ENCODE peak calls at places on chromosomes 6 and 20, in four cellular contexts. H is effector memory CD4-positive, alpha-beta T cell; N is lung; U is neural progenitor cell. Q is an unnamed sample.
A peak's percentile ranks its signal among the peaks of the same experiment; 100 is the strongest.

GRCh38 chr20:4112490-4113420 is 97.4 kb upstream of the RNF24 start:
- DNase-seq in H (no peak), N (peak; percentile 55), U (no peak), Q (peak; percentile 67)

GRCh38 chr6:55578537-55579363 is at the start of gene HMGCLL1:
- DNase-seq in H (no peak), N (peak; percentile 32), U (peak; percentile 90), Q (no peak)

GRCh38 chr20:60749804-60750602 is 502.1 kb upstream of the CDH4 start:
- DNase-seq in U (no peak), N (no peak), H (no peak), Q (no peak)

GRCh38 chr6:25477006-25477590 is 174.9 kb upstream of the SCGN start:
- DNase-seq in U (no peak), H (no peak), N (no peak), Q (no peak)

GRCh38 chr6:42911171-42912021 is 4.5 kb upstream of the PTCRA start:
- DNase-seq in H (no peak), U (peak; percentile 87), N (no peak), Q (no peak)

GRCh38 chr20:5996765-5997164 is 46.3 kb downstream of the MCM8 start:
- DNase-seq in U (peak; percentile 4), N (no peak), H (peak; percentile 17), Q (no peak)

GRCh38 chr20:32970973-32971300 is 33.3 kb downstream of the SUN5 start:
- DNase-seq in H (no peak), N (no peak), U (no peak), Q (no peak)

GRCh38 chr6:31713991-31714684 is 1.0 kb upstream of the LY6G6D start:
- DNase-seq in H (no peak), U (peak; percentile 62), N (no peak), Q (no peak)

GRCh38 chr20:29497261-29497671 is 1760.2 kb upstream of the DEFB115 start:
- DNase-seq in H (no peak), U (no peak), N (no peak), Q (no peak)

GRCh38 chr6:135922746-135923145 is 71.2 kb downstream of the PDE7B start:
- DNase-seq in U (no peak), N (no peak), H (no peak), Q (no peak)

GRCh38 chr20:38186788-38187221 is 21.7 kb upstream of the TGM2 start:
- DNase-seq in U (no peak), N (no peak), H (no peak), Q (no peak)

GRCh38 chr6:75219213-75219612 is 13.4 kb upstream of the COL12A1 start:
- DNase-seq in U (no peak), H (no peak), N (no peak), Q (no peak)

GRCh38 chr6:118387921-118388701 is 160.0 kb upstream of the PLN start:
- DNase-seq in H (no peak), U (no peak), N (no peak), Q (no peak)

GRCh38 chr6:82045965-82046756 is 201.4 kb downstream of the IBTK start:
- DNase-seq in H (no peak), U (no peak), N (no peak), Q (no peak)

GRCh38 chr20:7113577-7114466 is 346.3 kb downstream of the BMP2 start:
- DNase-seq in H (no peak), U (peak; percentile 83), N (no peak), Q (no peak)

GRCh38 chr6:6399568-6399967 is 79.1 kb upstream of the F13A1 start:
- DNase-seq in U (no peak), N (no peak), H (no peak), Q (no peak)

GRCh38 chr20:10639051-10639761 is 34.6 kb downstream of the JAG1 start:
- DNase-seq in N (no peak), H (no peak), U (peak; percentile 51), Q (peak; percentile 49)

GRCh38 chr6:157552171-157552747 is 171.3 kb downstream of the ZDHHC14 start:
- DNase-seq in H (no peak), U (peak; percentile 90), N (no peak), Q (no peak)

GRCh38 chr20:52172392-52173047 is 19.1 kb downstream of the ZFP64 start:
- DNase-seq in H (no peak), U (no peak), N (no peak), Q (no peak)

GRCh38 chr20:51091564-51092195 is 68.8 kb upstream of the KCNG1 start:
- DNase-seq in N (no peak), U (peak; percentile 21), H (no peak), Q (no peak)

GRCh38 chr6:132907915-132908314 is 93.5 kb downstream of the RPS12 start:
- DNase-seq in H (no peak), N (no peak), U (no peak), Q (no peak)

GRCh38 chr6:143395699-143396098 is 54.8 kb downstream of the ADAT2 start:
- DNase-seq in H (no peak), U (no peak), N (no peak), Q (no peak)

GRCh38 chr20:48910360-48910781 is 11.1 kb upstream of the ARFGEF2 start:
- DNase-seq in N (no peak), H (peak; percentile 42), U (no peak), Q (no peak)

GRCh38 chr6:79048611-79049010 is 29.4 kb downstream of the PHIP start:
- DNase-seq in N (no peak), H (no peak), U (peak; percentile 40), Q (no peak)

GRCh38 chr6:169689247-169689646 is 12.6 kb downstream of the WDR27 start:
- DNase-seq in N (no peak), U (no peak), H (no peak), Q (no peak)

GRCh38 chr6:11317885-11318771 is 85.7 kb upstream of the NEDD9 start:
- DNase-seq in U (no peak), H (peak; percentile 64), N (peak; percentile 38), Q (peak; percentile 93)

GRCh38 chr6:75368151-75368779 is 83.7 kb upstream of the TMEM30A start:
- DNase-seq in U (peak; percentile 76), N (peak; percentile 60), H (no peak), Q (no peak)

GRCh38 chr6:165834613-165835259 is 171.7 kb upstream of the PDE10A start:
- DNase-seq in U (no peak), H (no peak), N (peak; percentile 92), Q (no peak)

GRCh38 chr20:1434571-1435336 is 31.9 kb downstream of the NSFL1C start:
- DNase-seq in N (peak; percentile 50), U (no peak), H (peak; percentile 53), Q (peak; percentile 23)

GRCh38 chr20:32681175-32682084 is 7.7 kb upstream of the C20orf203 start:
- DNase-seq in H (no peak), N (no peak), U (peak; percentile 78), Q (no peak)

GRCh38 chr20:54092021-54092420 is 21.6 kb upstream of the BCAS1 start:
- DNase-seq in N (no peak), H (no peak), U (no peak), Q (no peak)
- H3K27me3 ChIP-seq in N (no peaks in the 10 kb centered on the region), H (no peaks in the 10 kb centered on the region), U (no peaks in the 10 kb centered on the region), Q (no peaks in the 10 kb centered on the region)

DNA sequence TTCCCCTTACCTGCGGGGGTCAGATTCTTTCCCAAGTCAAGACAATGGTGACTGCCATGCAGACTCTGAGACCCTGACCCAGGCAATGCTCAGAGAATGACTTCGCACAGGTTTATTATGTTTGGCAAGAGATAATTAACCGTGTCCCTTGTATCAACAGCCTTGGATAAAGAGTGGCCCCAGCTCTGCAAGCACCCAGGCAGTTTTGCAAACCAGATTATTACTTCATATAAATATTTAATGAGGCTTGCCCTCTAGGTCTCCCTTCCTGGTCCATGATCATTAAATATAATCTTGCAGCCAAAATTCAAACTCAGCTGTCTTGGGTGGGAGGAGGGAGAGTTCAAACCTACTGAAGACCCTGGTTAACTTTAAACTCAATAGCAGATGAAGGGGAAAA is 156.5 kb downstream of the ANKRD60 start:
- DNase-seq in U (no peak), N (peak; percentile 6), H (no peak), Q (no peak)
- H3K4me3 ChIP-seq in U (no peak overlapping the region), N (no peak overlapping the region), H (no peak overlapping the region), Q (no peak overlapping the region)

DNA sequence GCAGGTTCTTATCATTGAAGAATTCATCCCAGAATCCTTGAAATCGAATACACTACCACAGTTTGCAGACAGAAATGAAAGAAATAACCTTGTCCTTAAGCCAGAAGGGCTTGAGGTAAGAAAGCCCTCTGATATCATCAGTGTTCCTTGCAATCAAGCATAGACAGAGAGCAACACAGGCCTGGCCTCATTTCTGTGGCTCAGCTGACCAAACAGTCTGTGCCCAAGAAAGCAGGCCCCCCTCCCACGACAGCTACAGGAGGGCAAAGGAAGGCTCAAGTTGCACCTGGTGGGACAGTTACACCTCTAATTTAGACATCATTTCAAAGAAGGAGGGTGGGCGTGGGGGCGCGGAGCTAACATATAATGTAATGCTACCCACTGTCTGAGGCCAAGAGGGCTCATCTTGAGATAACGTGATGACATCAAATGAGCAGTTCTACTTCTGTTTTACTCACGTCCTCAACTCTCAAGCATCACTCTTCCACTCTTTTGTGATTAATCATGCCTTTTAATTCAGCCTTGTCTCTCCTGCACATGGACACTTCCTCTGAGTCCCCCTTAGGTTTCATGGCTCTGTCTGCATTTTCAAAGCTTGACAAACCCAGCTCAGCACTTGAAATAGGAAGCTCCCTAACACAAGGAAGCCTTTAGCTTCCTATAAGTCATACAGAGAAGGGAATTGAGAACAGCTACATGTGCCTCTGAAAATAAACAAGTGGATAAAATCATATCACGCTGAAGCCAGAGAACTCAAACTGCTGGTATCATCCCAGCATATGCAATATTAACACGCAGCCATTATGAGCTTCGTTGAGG is 21.4 kb downstream of the KIF16B start:
- DNase-seq in U (no peak), N (no peak), H (no peak), Q (no peak)
- H3K4me1 ChIP-seq in U (peaks cover 6% of the 10 kb centered on the region), N (peaks cover 5% of the 10 kb centered on the region), H (no peaks in the 10 kb centered on the region), Q (peaks cover 4% of the 10 kb centered on the region)

GRCh38 chr6:30447237-30447636 is 42.1 kb upstream of the HLA-E start:
- DNase-seq in H (no peak), U (peak; percentile 76), N (no peak), Q (no peak)
- H3K27me3 ChIP-seq in H (peaks cover 39% of the 10 kb centered on the region), U (peaks cover 91% of the 10 kb centered on the region), N (no peaks in the 10 kb centered on the region), Q (no peaks in the 10 kb centered on the region)

DNA sequence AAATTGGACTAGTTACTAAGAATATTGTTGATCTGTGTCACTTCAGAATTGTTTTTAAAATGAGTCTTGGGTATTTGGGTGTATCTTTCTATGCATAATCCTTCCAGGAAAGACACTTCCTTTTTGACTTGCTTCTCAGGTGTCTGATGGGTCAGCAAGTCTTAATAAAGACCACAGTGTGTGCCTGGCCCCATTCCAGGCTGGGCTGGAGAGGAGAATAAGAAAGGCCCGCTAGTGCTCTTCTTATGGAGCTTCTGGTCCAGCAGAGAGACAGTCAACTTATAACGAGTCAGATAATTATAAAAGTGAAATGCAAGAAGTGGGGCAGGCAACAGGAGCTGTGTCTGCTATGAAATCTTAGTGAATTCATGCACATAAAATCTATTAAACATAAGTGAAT is 42.5 kb downstream of the RNF144B start:
- DNase-seq in H (no peak), N (no peak), U (no peak), Q (no peak)
- H3K4me3 ChIP-seq in H (no peak overlapping the region), N (no peak overlapping the region), U (no peak overlapping the region), Q (no peak overlapping the region)

GRCh38 chr6:163341224-163341623 is 73.3 kb upstream of the QKI start:
- DNase-seq in H (no peak), N (no peak), U (no peak), Q (no peak)

GRCh38 chr6:163343609-163344008 is 70.9 kb upstream of the QKI start:
- DNase-seq in H (no peak), N (no peak), U (no peak), Q (no peak)

GRCh38 chr6:163341671-163342070 is 72.8 kb upstream of the QKI start:
- DNase-seq in H (no peak), N (no peak), U (peak; percentile 18), Q (no peak)

GRCh38 chr6:163340201-163340887 is 74.2 kb upstream of the QKI start:
- DNase-seq in U (no peak), N (no peak), H (no peak), Q (no peak)

GRCh38 chr6:163342571-163343539 is 71.7 kb upstream of the QKI start:
- DNase-seq in N (no peak), U (no peak), H (no peak), Q (no peak)
- H3K4me1 ChIP-seq in N (peaks cover 10% of the 10 kb centered on the region), U (peaks cover 36% of the 10 kb centered on the region), H (no peaks in the 10 kb centered on the region), Q (peaks cover 4% of the 10 kb centered on the region)

GRCh38 chr6:2185056-2185455 is 60.3 kb downstream of the GMDS start:
- DNase-seq in H (no peak), N (no peak), U (no peak), Q (no peak)
- H3K27me3 ChIP-seq in H (no peaks in the 10 kb centered on the region), N (no peaks in the 10 kb centered on the region), U (no peaks in the 10 kb centered on the region), Q (no peaks in the 10 kb centered on the region)

Q was measured in ascending aorta.